ENCODE peak calls at places on chromosomes 1 and 21, in ten cellular contexts. A, G, O, L, I, W, S, Z, U and N are unnamed samples.
A peak's percentile ranks its signal among the peaks of the same experiment; 100 is the strongest.

GRCh38 chr1:24301395-24302175 is 17.6 kb upstream of the GRHL3 start:
- DNase-seq in S (peak; percentile 49), I (no peak), L (no peak), W (no peak), Z (no peak), U (no peak), G (no peak), A (no peak), O (no peak), N (no peak)

GRCh38 chr1:25669781-25670567 is 53.4 kb downstream of the MAN1C1 start:
- DNase-seq in S (no peak), O (no peak), U (no peak), I (no peak), W (no peak), A (no peak), L (no peak), G (no peak), Z (peak; percentile 12), N (no peak)

GRCh38 chr1:173122958-173123852 is 72.5 kb upstream of the TNFSF18 start:
- DNase-seq in Z (peak; percentile 80), A (peak; percentile 59), U (no peak), O (peak; percentile 47), W (no peak), S (peak; percentile 98), G (no peak), I (peak; percentile 31), L (no peak), N (no peak)

GRCh38 chr1:6056549-6056948 is 10.9 kb downstream of the KCNAB2 start:
- DNase-seq in I (no peak), G (no peak), W (no peak), A (no peak), S (no peak), O (no peak), Z (no peak), L (no peak), U (no peak), N (no peak)

GRCh38 chr1:178311164-178311563 is 185.6 kb downstream of the CLEC20A start:
- DNase-seq in U (no peak), L (no peak), A (no peak), W (no peak), S (peak; percentile 60), G (no peak), I (no peak), O (no peak), Z (no peak), N (no peak)

GRCh38 chr1:934991-935750 is 11.4 kb downstream of the SAMD11 start:
- DNase-seq in A (no peak), I (no peak), U (no peak), W (no peak), Z (no peak), G (no peak), L (no peak), O (no peak), S (no peak), N (no peak)

GRCh38 chr21:42489991-42490390 is 6.0 kb downstream of the RSPH1 start:
- DNase-seq in Z (no peak), L (no peak), A (no peak), U (no peak), S (no peak), G (no peak), W (no peak), I (no peak), O (no peak), N (no peak)

GRCh38 chr1:63777965-63778880 is 4.4 kb downstream of the ROR1 start:
- DNase-seq in W (no peak), U (no peak), I (no peak), Z (no peak), G (no peak), L (no peak), O (no peak), A (no peak), S (no peak), N (no peak)

GRCh38 chr1:23792151-23792945 is 1.4 kb downstream of the LYPLA2 start:
- DNase-seq in S (no peak), Z (peak; percentile 67), O (no peak), U (no peak), I (peak; percentile 35), L (no peak), G (no peak), W (no peak), A (no peak), N (no peak)

GRCh38 chr1:26690576-26691031 is 5.2 kb upstream of the ARID1A start:
- DNase-seq in I (no peak), O (no peak), W (no peak), L (no peak), U (no peak), S (peak; percentile 25), Z (no peak), G (no peak), A (no peak), N (no peak)

GRCh38 chr21:44384968-44385367 is 31.5 kb downstream of the TRPM2 start:
- DNase-seq in I (no peak), U (no peak), S (no peak), A (no peak), W (no peak), G (no peak), O (no peak), L (no peak), Z (no peak), N (no peak)

GRCh38 chr21:42777757-42778344 is 101.5 kb downstream of the WDR4 start:
- DNase-seq in U (no peak), I (no peak), L (no peak), A (peak; percentile 61), O (peak; percentile 54), W (no peak), Z (no peak), G (no peak), S (no peak), N (no peak)

GRCh38 chr1:184801503-184801902 is 46.8 kb upstream of the EDEM3 start:
- DNase-seq in O (no peak), W (no peak), L (no peak), S (peak; percentile 82), I (no peak), G (no peak), Z (no peak), U (no peak), A (no peak), N (no peak)

GRCh38 chr1:97377432-97378034 is 543.3 kb downstream of the DPYD start:
- DNase-seq in I (no peak), U (no peak), L (no peak), O (no peak), G (no peak), A (no peak), W (no peak), S (no peak), Z (no peak), N (no peak)

GRCh38 chr1:28087614-28088167 is 719 bp downstream of the EYA3 start:
- DNase-seq in O (no peak), U (peak; percentile 3), G (peak; percentile 10), L (no peak), W (no peak), I (peak; percentile 13), Z (no peak), A (no peak), S (peak; percentile 52), N (no peak)

GRCh38 chr1:222749927-222750326 is 12.9 kb downstream of the FAM177B start:
- DNase-seq in I (peak; percentile 33), G (no peak), A (no peak), O (no peak), W (no peak), L (no peak), U (no peak), S (peak; percentile 34), Z (no peak), N (no peak)

GRCh38 chr1:230696722-230697432 is 17.0 kb downstream of the AGT start:
- DNase-seq in S (peak; percentile 54), W (no peak), O (no peak), L (no peak), I (no peak), A (no peak), U (no peak), G (no peak), Z (no peak), N (no peak)

GRCh38 chr1:27366411-27367159 is at the start of gene MAP3K6:
- DNase-seq in I (peak; percentile 85), Z (peak; percentile 96), W (peak; percentile 35), A (peak; percentile 42), U (no peak), G (peak; percentile 32), O (no peak), L (no peak), S (peak; percentile 86), N (peak; percentile 79)

GRCh38 chr1:178942285-178943218 is 71.7 kb upstream of the ANGPTL1 start:
- DNase-seq in L (no peak), S (peak; percentile 55), W (no peak), I (no peak), A (no peak), G (no peak), O (no peak), U (no peak), Z (no peak), N (no peak)

GRCh38 chr1:248858096-248858890 is 592 bp downstream of the ZNF692 start:
- DNase-seq in G (no peak), S (peak; percentile 80), U (no peak), A (peak; percentile 37), L (peak; percentile 83), W (no peak), O (no peak), I (peak; percentile 85), Z (peak; percentile 90), N (peak; percentile 84)

GRCh38 chr1:210557426-210558077 is 228.8 kb downstream of the HHAT start:
- DNase-seq in S (no peak), U (no peak), O (no peak), W (no peak), A (no peak), L (no peak), G (no peak), I (no peak), Z (no peak), N (no peak)

GRCh38 chr1:184590163-184590750 is 164.4 kb downstream of the EDEM3 start:
- DNase-seq in U (no peak), A (no peak), S (no peak), L (no peak), G (no peak), Z (no peak), I (no peak), O (no peak), W (no peak), N (no peak)

GRCh38 chr1:85628791-85629531 is 48.4 kb downstream of the CCN1 start:
- DNase-seq in W (no peak), Z (peak; percentile 77), G (no peak), L (no peak), S (peak; percentile 95), I (no peak), U (no peak), A (no peak), O (no peak), N (peak; percentile 67)

GRCh38 chr1:71521655-71522264 is 440.9 kb upstream of the ZRANB2 start:
- DNase-seq in I (peak; percentile 24), S (peak; percentile 33), Z (peak; percentile 30), G (no peak), U (no peak), O (no peak), L (no peak), A (peak; percentile 51), W (no peak), N (peak; percentile 30)

GRCh38 chr1:94434339-94435092 is 16.3 kb downstream of the ABCD3 start:
- DNase-seq in S (no peak), G (no peak), W (no peak), Z (no peak), I (no peak), A (no peak), O (no peak), L (no peak), U (no peak), N (no peak)

GRCh38 chr1:2271841-2272655 is 43.9 kb downstream of the SKI start:
- DNase-seq in Z (peak; percentile 67), I (no peak), S (no peak), W (no peak), A (no peak), O (no peak), U (no peak), G (no peak), L (no peak), N (no peak)

GRCh38 chr1:50644447-50645105 is 221.3 kb upstream of the DMRTA2 start:
- DNase-seq in L (no peak), W (no peak), U (no peak), S (peak; percentile 51), O (no peak), Z (no peak), G (no peak), I (no peak), A (no peak), N (no peak)